ENCODE peak calls at places on chromosome 13, in seven cellular contexts. I is astrocyte, H is activated B cell treated with CpG ODN at 0.5 μM for 24 hours, R is osteocyte, S is GM06990, B is AG04450, Q is upper lobe of left lung. M is an unnamed sample.

GRCh38 chr13:83752141-83752540 is 130.1 kb downstream of the SLITRK1 start:
- DNase-seq in R (no peak), H (no peak), S (no peak), B (no peak), Q (no peak), I (peak), M (no peak)

GRCh38 chr13:50393641-50394040 is 378.4 kb downstream of the KCNRG start:
- DNase-seq in R (no peak), B (no peak), H (no peak), Q (no peak), S (no peak), I (peak), M (no peak)

GRCh38 chr13:23621316-23621645 is 51.1 kb downstream of the TNFRSF19 start:
- DNase-seq in R (no peak), H (no peak), S (no peak), Q (no peak), I (peak), B (peak), M (no peak)

GRCh38 chr13:44218501-44219240 is 155.0 kb upstream of the SERP2 start:
- DNase-seq in S (no peak), Q (peak), B (no peak), I (no peak), R (no peak), H (no peak), M (no peak)

GRCh38 chr13:102609696-102610095 is 12.9 kb downstream of the TPP2 start:
- DNase-seq in S (no peak), Q (no peak), B (no peak), I (no peak), H (no peak), R (no peak), M (no peak)

GRCh38 chr13:49459580-49459979 is 15.5 kb downstream of the SETDB2 start:
- DNase-seq in Q (no peak), R (no peak), H (no peak), I (no peak), B (no peak), S (no peak), M (no peak)

GRCh38 chr13:111005364-111005763 is 90.5 kb upstream of the ANKRD10 start:
- DNase-seq in Q (no peak), B (no peak), S (no peak), I (peak), R (no peak), H (no peak), M (no peak)

GRCh38 chr13:106561551-106562170 is 6.3 kb downstream of the ARGLU1 start:
- DNase-seq in I (peak), B (no peak), Q (no peak), H (peak), R (no peak), S (peak), M (peak)

GRCh38 chr13:86914757-86915156 is 756.4 kb upstream of the SLITRK5 start:
- DNase-seq in R (no peak), B (no peak), S (no peak), H (no peak), I (no peak), Q (no peak), M (no peak)

GRCh38 chr13:112835796-112836195 is 133.2 kb upstream of the MCF2L start:
- DNase-seq in R (no peak), I (no peak), B (no peak), Q (no peak), S (no peak), H (no peak), M (no peak)

GRCh38 chr13:79775830-79776229 is 294.9 kb downstream of the NDFIP2 start:
- DNase-seq in S (no peak), Q (peak), H (no peak), I (peak), R (no peak), B (peak), M (peak)

GRCh38 chr13:42702726-42703125 is 78.7 kb upstream of the FAM216B start:
- DNase-seq in H (no peak), R (no peak), Q (no peak), I (peak), B (no peak), S (no peak), M (no peak)

GRCh38 chr13:114096811-114097503 is 35.5 kb downstream of the RASA3 start:
- DNase-seq in I (no peak), B (no peak), H (no peak), Q (peak), S (no peak), R (no peak), M (no peak)

GRCh38 chr13:40271931-40272775 is 394.3 kb downstream of the FOXO1 start:
- DNase-seq in H (no peak), B (no peak), S (no peak), Q (no peak), R (no peak), I (peak), M (no peak)

GRCh38 chr13:113774177-113775107 is 15.4 kb downstream of the TMEM255B start:
- DNase-seq in S (no peak), B (no peak), H (no peak), Q (no peak), I (peak), R (no peak), M (no peak)

GRCh38 chr13:32001392-32001768 is 30.2 kb upstream of the FRY start:
- DNase-seq in S (peak), B (no peak), R (no peak), H (no peak), Q (peak), I (peak), M (peak)

GRCh38 chr13:46022476-46022875 is 30.1 kb downstream of the ZC3H13 start:
- DNase-seq in R (no peak), B (no peak), S (no peak), I (no peak), Q (no peak), H (no peak), M (no peak)

GRCh38 chr13:106161186-106161585 is 374.3 kb downstream of the EFNB2 start:
- DNase-seq in B (no peak), H (no peak), S (no peak), Q (no peak), R (no peak), I (no peak), M (no peak)

GRCh38 chr13:22499919-22500318 is 680.9 kb upstream of the SGCG start:
- DNase-seq in R (no peak), I (no peak), H (no peak), S (no peak), Q (no peak), B (no peak), M (no peak)

GRCh38 chr13:92938481-92939020 is 288.1 kb upstream of the GPC6 start:
- DNase-seq in I (no peak), H (no peak), S (no peak), Q (no peak), B (no peak), R (no peak), M (no peak)

GRCh38 chr13:20069956-20070355 is 90.9 kb downstream of the GJA3 start:
- DNase-seq in R (no peak), Q (no peak), S (no peak), I (no peak), B (no peak), H (no peak), M (no peak)

GRCh38 chr13:42777476-42777875 is 3.9 kb upstream of the FAM216B start:
- DNase-seq in S (no peak), H (no peak), R (no peak), I (no peak), Q (no peak), B (no peak), M (no peak)

GRCh38 chr13:78595458-78595818 is 7.9 kb downstream of the POU4F1 start:
- DNase-seq in I (no peak), H (no peak), B (no peak), S (no peak), Q (no peak), R (no peak), M (no peak)

GRCh38 chr13:101875717-101876393 is 423.4 kb downstream of the ITGBL1 start:
- DNase-seq in S (no peak), R (no peak), H (no peak), Q (no peak), B (peak), I (peak), M (no peak)

GRCh38 chr13:113742445-113743120 is 16.4 kb upstream of the TMEM255B start:
- DNase-seq in B (no peak), R (no peak), Q (no peak), H (no peak), S (no peak), I (no peak), M (no peak)

GRCh38 chr13:66826398-66826797 is 403.7 kb downstream of the PCDH9 start:
- DNase-seq in H (no peak), Q (no peak), R (no peak), S (no peak), I (no peak), B (no peak), M (no peak)

GRCh38 chr13:111882351-111882750 is 184.6 kb upstream of the SOX1 start:
- DNase-seq in Q (no peak), I (no peak), S (no peak), H (no peak), R (peak), B (no peak), M (no peak)

GRCh38 chr13:28503182-28503980 is 8.5 kb upstream of the FLT1 start:
- DNase-seq in H (no peak), R (no peak), I (no peak), Q (no peak), B (no peak), S (no peak), M (no peak)

GRCh38 chr13:84574851-84575250 is 692.6 kb upstream of the SLITRK1 start:
- DNase-seq in I (peak), H (no peak), R (no peak), Q (no peak), B (no peak), S (no peak), M (no peak)

GRCh38 chr13:23212621-23213020 is 31.8 kb downstream of the SGCG start:
- DNase-seq in H (no peak), R (no peak), Q (no peak), I (peak), S (no peak), B (no peak), M (no peak)

GRCh38 chr13:106534844-106535551 is 464 bp downstream of the EFNB2 start:
- DNase-seq in Q (no peak), I (peak), B (no peak), R (no peak), S (peak), H (peak), M (peak)

GRCh38 chr13:33296793-33297425 is 11.4 kb upstream of the STARD13 start:
- DNase-seq in B (no peak), Q (no peak), H (no peak), S (no peak), I (peak), R (no peak), M (no peak)

GRCh38 chr13:49874430-49874829 is 61.7 kb downstream of the SPRYD7 start:
- DNase-seq in Q (no peak), S (no peak), B (no peak), R (no peak), I (no peak), H (no peak), M (no peak)

GRCh38 chr13:102799544-102800144 is 725 bp downstream of the BIVM start:
- DNase-seq in B (no peak), Q (no peak), R (peak), H (peak), S (no peak), I (peak), M (peak)

GRCh38 chr13:44449999-44450821 is 76.6 kb downstream of the SERP2 start:
- DNase-seq in R (no peak), Q (no peak), I (no peak), S (no peak), B (no peak), H (no peak), M (no peak)

GRCh38 chr13:20721454-20722357 is 18.2 kb downstream of the IL17D start:
- DNase-seq in B (peak), I (peak), R (no peak), H (no peak), Q (peak), S (no peak), M (no peak)

GRCh38 chr13:26074706-26075105 is 22.9 kb upstream of the SHISA2 start:
- DNase-seq in S (no peak), H (no peak), R (no peak), I (peak), Q (no peak), B (no peak), M (no peak)

DNA sequence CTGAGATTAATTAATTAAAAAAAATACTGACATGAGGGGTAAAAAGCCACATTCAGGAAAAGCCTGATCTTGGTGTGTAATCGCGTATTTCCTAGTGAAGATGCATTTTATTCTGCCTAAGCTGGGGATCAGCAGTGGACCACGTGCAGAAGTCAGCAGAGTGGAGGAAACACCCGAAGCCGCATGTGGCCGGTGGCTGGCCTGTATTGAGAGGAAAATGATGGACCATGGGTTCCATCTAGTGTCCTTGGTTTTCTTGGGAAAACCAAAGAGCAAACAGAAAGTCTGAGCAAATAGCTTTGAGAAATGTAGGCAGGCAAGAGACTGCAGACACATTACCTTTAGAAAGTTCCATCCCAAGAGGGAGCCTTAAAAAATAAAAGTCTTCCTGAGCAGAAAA is 23.7 kb upstream of the SHISA2 start:
- DNase-seq in I (no peak), H (no peak), Q (no peak), R (no peak), S (no peak), B (no peak), M (no peak)
- TF ChIP-seq CTCF in I (no peak), H (no peak), Q (no peak), R (peak), S (no peak), B (no peak), M (no peak)

DNA sequence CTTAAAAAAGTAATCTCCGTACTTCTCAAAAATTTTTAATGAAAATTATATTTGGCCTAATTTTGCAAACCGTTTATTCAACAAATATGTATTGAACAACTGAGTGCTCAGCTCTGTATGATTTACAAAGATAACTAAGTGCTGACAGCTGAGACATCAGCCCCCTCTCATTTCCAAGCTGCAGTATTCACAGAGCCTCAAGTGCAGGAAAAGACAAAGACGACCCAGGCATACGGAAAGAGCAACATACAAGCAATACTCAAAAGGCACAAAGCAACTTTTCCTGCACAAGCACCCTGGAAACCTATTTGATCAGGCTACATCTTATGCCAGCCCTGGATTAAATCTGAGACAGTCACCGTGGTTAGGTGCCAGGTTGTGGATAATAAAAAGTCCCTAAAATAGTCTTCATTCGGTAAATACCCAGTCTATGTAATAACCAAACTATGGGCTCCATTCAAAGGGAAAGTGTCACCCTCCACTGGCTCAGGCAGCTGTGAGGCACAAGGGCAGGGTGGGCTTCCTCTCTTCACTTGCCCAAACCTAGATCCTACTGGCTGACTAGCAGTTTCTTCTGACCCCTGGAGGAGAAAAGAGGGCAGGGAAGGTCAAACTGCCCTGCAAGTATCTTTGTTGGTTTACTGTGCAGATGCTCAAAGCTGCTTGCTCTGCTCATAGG is 65.5 kb downstream of the TBC1D4 start:
- DNase-seq in I (no peak), R (no peak), S (peak), B (no peak), Q (no peak), H (no peak), M (no peak)
- TF ChIP-seq CTCF in I (no peak), R (no peak), S (peak), B (no peak), Q (no peak), H (no peak), M (peak)

GRCh38 chr13:99182439-99182838 is 18.2 kb upstream of the UBAC2 start:
- DNase-seq in Q (no peak), R (no peak), B (no peak), S (no peak), I (no peak), H (no peak), M (no peak)

GRCh38 chr13:99174533-99175100 is 26.0 kb upstream of the UBAC2 start:
- DNase-seq in R (no peak), S (no peak), B (no peak), H (no peak), I (no peak), Q (no peak), M (no peak)

GRCh38 chr13:99179460-99179859 is 21.2 kb upstream of the UBAC2 start:
- DNase-seq in I (no peak), R (no peak), Q (no peak), S (no peak), B (no peak), H (no peak), M (no peak)

GRCh38 chr13:99176309-99177276 is 24.1 kb upstream of the UBAC2 start:
- DNase-seq in B (no peak), S (peak), H (peak), Q (peak), I (no peak), R (peak), M (peak)

DNA sequence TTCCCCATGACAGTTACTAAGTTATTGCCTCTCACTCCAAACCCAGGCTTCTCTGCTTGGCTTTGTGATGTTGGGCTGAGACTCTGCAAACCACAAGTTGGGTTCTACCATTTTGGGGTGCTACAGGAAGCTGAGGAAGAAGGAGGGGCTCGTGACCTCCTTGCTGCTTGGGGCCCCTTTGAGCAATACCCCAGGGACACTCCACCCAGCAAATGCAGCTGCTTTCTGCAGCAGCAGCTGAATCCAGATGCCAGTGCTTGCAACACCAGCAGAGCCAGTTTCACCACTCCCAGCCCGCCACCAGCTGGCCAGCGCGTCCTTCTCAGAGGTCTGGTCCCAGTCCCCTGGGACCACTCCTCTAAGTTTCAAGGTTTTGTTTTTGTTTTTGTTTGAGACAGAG is 22.0 kb upstream of the UBAC2 start:
- DNase-seq in R (no peak), H (peak), B (no peak), S (peak), Q (no peak), I (no peak), M (peak)
- TF ChIP-seq CTCF in R (no peak), H (no peak), B (no peak), S (no peak), Q (no peak), I (no peak), M (no peak)

DNA sequence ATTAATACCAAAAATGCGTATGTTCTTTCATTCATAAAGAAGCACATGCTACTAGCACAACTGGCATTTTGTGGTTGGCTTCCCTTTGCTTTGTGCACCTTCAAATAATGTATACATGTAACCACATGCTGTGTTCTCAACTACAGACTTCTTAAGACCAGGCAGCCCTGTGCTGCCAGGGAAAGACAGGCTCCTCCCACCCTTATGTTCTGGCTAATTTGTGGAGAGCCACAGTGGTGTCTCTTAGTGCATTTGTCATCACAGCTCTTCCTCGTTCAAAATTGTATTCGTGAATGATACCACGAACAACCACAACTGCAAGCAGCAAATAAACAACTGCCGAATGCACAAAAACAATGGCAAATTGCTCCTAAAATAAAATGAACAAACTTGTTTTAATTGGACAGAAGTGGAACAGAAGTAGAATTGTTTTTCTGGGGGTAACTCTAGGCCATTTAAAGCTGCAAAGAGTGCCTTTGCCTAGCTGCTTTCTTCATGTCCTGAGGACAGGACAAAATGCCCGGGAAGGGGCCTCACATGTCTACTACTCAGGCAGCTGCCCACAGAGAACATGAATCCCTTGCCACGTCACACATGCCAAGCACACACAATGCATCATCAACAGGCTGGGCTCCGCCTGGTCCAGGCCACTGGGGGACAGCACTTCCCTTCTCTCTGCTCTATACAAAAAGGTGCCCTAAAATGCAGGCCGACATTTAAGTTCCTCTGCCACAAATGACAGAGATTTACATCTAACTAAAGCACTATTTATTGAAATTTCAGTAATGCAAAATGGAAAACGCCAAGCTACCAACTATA is 21.7 kb downstream of the IRS2 start:
- DNase-seq in Q (no peak), H (no peak), B (no peak), S (no peak), I (peak), R (no peak), M (no peak)
- TF ChIP-seq CTCF in Q (no peak), H (no peak), B (no peak), S (peak), I (peak), R (no peak), M (no peak)

GRCh38 chr13:95552539-95553270 is at the start of gene CLDN10:
- DNase-seq in H (no peak), R (no peak), B (no peak), Q (peak), S (no peak), I (no peak), M (peak)
- TF ChIP-seq CTCF in H (no peak), R (peak), B (no peak), Q (no peak), S (no peak), I (no peak), M (no peak)